ENCODE peak calls at places on chromosomes 11 and 22, in ten cellular contexts. E is mammary epithelial cell, D is GM12878, O is neural progenitor cell, V is GM23338, L is DND-41, W is HCT116, K is GM23248, T is fibroblast of lung, R is astrocyte. J is an unnamed sample.

GRCh38 chr11:103112364-103112763 is 3.1 kb downstream of the DYNC2H1 start:
- DNase-seq in E (no peak), D (no peak), O (no peak), V (no peak), L (no peak), W (no peak), K (no peak), T (peak; percentile 14), R (no peak), J (no peak)

GRCh38 chr22:25067851-25068421 is 115.4 kb downstream of the KIAA1671 start:
- DNase-seq in E (no peak), D (no peak), O (no peak), V (no peak), L (peak; percentile 94), W (no peak), K (peak; percentile 32), T (no peak), R (no peak), J (no peak)

GRCh38 chr11:8252946-8253345 is 10.7 kb downstream of the LMO1 start:
- DNase-seq in E (no peak), D (no peak), O (no peak), V (no peak), L (no peak), W (no peak), K (no peak), T (no peak), R (no peak), J (no peak)

GRCh38 chr22:40631925-40632324 is 4.6 kb downstream of the MRTFA start:
- DNase-seq in E (no peak), D (no peak), O (peak; percentile 50), V (no peak), L (no peak), W (no peak), K (no peak), T (no peak), R (no peak), J (no peak)

GRCh38 chr22:29511126-29511854 is 31.3 kb downstream of the NEFH start:
- DNase-seq in E (no peak), D (no peak), O (no peak), V (no peak), L (no peak), W (no peak), K (no peak), T (no peak), R (no peak), J (no peak)

GRCh38 chr11:121328213-121328966 is 35.8 kb downstream of the SC5D start:
- DNase-seq in E (no peak), D (no peak), O (no peak), V (no peak), L (peak; percentile 79), W (no peak), K (no peak), T (no peak), R (no peak), J (no peak)

GRCh38 chr22:46842606-46843005 is 80.2 kb downstream of the TBC1D22A start:
- DNase-seq in E (peak; percentile 86), D (no peak), O (no peak), V (no peak), L (no peak), W (no peak), K (no peak), T (no peak), R (no peak), J (no peak)

GRCh38 chr11:6745465-6746015 is 26.2 kb downstream of the OR2AG2 start:
- DNase-seq in E (no peak), D (peak; percentile 66), O (no peak), V (no peak), L (no peak), W (no peak), K (no peak), T (no peak), R (no peak), J (peak; percentile 11)

GRCh38 chr11:58926695-58927094 is 12.6 kb upstream of the GLYATL1 start:
- DNase-seq in E (peak; percentile 39), D (no peak), O (no peak), V (no peak), L (no peak), W (no peak), K (peak; percentile 76), T (peak; percentile 48), R (peak; percentile 72), J (no peak)

GRCh38 chr11:127461575-127462344 is 461.2 kb upstream of the KIRREL3 start:
- DNase-seq in E (no peak), D (no peak), O (peak; percentile 72), V (no peak), L (no peak), W (no peak), K (no peak), T (no peak), R (no peak), J (no peak)

GRCh38 chr11:111976614-111977140 is 39.5 kb downstream of the DIXDC1 start:
- DNase-seq in E (peak; percentile 50), D (no peak), O (no peak), V (peak; percentile 78), L (no peak), W (no peak), K (peak; percentile 52), T (no peak), R (peak; percentile 12), J (no peak)

GRCh38 chr11:113668255-113668654 is 37.9 kb downstream of the TMPRSS5 start:
- DNase-seq in E (no peak), D (no peak), O (no peak), V (no peak), L (no peak), W (no peak), K (peak; percentile 31), T (no peak), R (peak; percentile 36), J (no peak)

GRCh38 chr11:100719809-100720221 is 32.7 kb downstream of the ARHGAP42 start:
- DNase-seq in E (peak; percentile 79), D (no peak), O (peak; percentile 45), V (peak; percentile 63), L (no peak), W (peak; percentile 63), K (peak; percentile 85), T (peak; percentile 91), R (peak; percentile 87), J (peak; percentile 96)

GRCh38 chr11:12164061-12165014 is 53.9 kb downstream of the MICAL2 start:
- DNase-seq in E (peak; percentile 99), D (no peak), O (no peak), V (peak; percentile 16), L (no peak), W (peak; percentile 93), K (peak; percentile 88), T (peak; percentile 76), R (peak; percentile 99), J (peak; percentile 85)

GRCh38 chr11:124841765-124842700 is 23.2 kb upstream of the ROBO3 start:
- DNase-seq in E (no peak), D (no peak), O (peak; percentile 45), V (no peak), L (no peak), W (no peak), K (no peak), T (no peak), R (no peak), J (no peak)
- TF ChIP-seq EZH2 in E (peak; percentile 40), D (peak; percentile 82), O (no peak), V (peak; percentile 33), L (no peak), W (no peak), K (no peak), T (peak; percentile 59), R (no peak), J (no peak)

GRCh38 chr11:32433249-32434115 is 1.9 kb downstream of the WT1 start:
- DNase-seq in E (no peak), D (no peak), O (peak; percentile 30), V (peak; percentile 54), L (no peak), W (no peak), K (no peak), T (no peak), R (no peak), J (no peak)
- TF ChIP-seq EZH2 in E (peak; percentile 88), D (no peak), O (peak; percentile 94), V (peak; percentile 98), L (no peak), W (no peak), K (peak; percentile 69), T (peak; percentile 78), R (peak; percentile 71), J (peak; percentile 90)

GRCh38 chr11:14973621-14974020 is 1.5 kb upstream of the CALCA start:
- DNase-seq in E (no peak), D (no peak), O (peak; percentile 65), V (peak; percentile 60), L (no peak), W (no peak), K (peak; percentile 47), T (peak; percentile 34), R (peak; percentile 6), J (no peak)
- TF ChIP-seq EZH2 in E (peak; percentile 67), D (no peak), O (peak; percentile 81), V (peak; percentile 59), L (no peak), W (no peak), K (peak; percentile 6), T (peak; percentile 67), R (peak; percentile 49), J (peak; percentile 81)

GRCh38 chr11:72780291-72781062 is 13.4 kb downstream of the STARD10 start:
- DNase-seq in E (peak; percentile 20), D (no peak), O (peak; percentile 1), V (no peak), L (no peak), W (no peak), K (no peak), T (no peak), R (no peak), J (no peak)

GRCh38 chr11:72781063-72781312 is 12.9 kb downstream of the STARD10 start:
- DNase-seq in E (no peak), D (no peak), O (no peak), V (peak; percentile 53), L (no peak), W (no peak), K (no peak), T (no peak), R (no peak), J (no peak)

GRCh38 chr11:72781313-72782080 is 12.3 kb downstream of the STARD10 start:
- DNase-seq in E (no peak), D (no peak), O (peak; percentile 70), V (peak; percentile 66), L (peak; percentile 51), W (no peak), K (peak; percentile 34), T (no peak), R (no peak), J (no peak)

GRCh38 chr11:72783144-72783910 is 10.5 kb downstream of the STARD10 start:
- DNase-seq in E (no peak), D (no peak), O (peak; percentile 1), V (no peak), L (no peak), W (no peak), K (no peak), T (no peak), R (no peak), J (no peak)

DNA sequence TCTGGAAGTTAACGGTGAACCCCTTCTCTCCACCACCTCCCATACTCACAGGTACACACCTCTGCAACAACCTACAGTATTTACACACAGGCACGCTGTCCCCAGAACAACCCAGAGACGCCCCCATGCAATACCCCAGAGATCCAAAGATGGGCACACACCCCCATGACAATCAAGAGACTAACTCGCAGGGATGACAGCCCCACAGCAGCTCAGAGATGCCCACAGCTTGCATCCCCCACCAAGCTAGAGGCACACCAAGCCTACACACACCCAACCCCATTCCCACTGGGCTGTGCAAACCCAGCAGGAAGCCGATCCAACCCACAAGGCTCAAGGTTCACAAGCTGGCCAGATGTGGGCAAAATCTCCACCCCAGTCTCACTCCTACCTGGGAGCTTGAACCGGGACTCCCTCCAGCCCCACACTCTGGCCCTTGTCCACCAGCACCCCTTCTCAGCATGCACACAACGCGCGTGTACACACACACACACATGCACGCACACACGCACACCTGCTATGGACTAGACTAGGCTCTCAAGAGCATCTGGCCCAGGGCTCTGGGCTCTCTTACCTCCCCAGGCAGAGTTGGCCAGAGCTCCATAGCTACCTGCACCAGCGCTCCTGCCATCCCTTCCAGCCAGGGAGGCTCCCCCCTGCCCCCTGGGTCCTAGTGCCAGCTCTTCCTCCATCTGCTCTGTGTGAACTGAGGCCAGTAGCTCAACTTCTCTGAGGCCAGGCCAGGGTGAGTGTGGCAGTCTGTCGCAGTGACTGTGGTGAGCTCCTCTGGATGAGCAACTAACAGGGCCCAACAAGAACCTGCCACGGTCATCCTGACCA is 11.5 kb downstream of the STARD10 start:
- DNase-seq in E (no peak), D (no peak), O (peak; percentile 45), V (peak; percentile 71), L (no peak), W (no peak), K (no peak), T (no peak), R (no peak), J (no peak)
- TF ChIP-seq EZH2 in E (no peak), D (no peak), O (no peak), V (no peak), L (no peak), W (no peak), K (no peak), T (no peak), R (no peak), J (no peak)